ENCODE peak calls at places on chromosome 6, in four cellular contexts. O is heart left ventricle, E is astrocyte of the cerebellum, X is PC-3. H is an unnamed sample.

GRCh38 chr6:139364302-139364981 is 10.0 kb downstream of the CITED2 start:
- DNase-seq in O (no peak), E (peak), X (peak), H (peak)

GRCh38 chr6:20236344-20236743 is 24.1 kb upstream of the MBOAT1 start:
- DNase-seq in O (no peak), X (no peak), E (no peak), H (no peak)

GRCh38 chr6:54111341-54111740 is at the start of gene MLIP:
- DNase-seq in O (no peak), E (no peak), X (no peak), H (no peak)

GRCh38 chr6:117404548-117404947 is 21.2 kb downstream of the ROS1 start:
- DNase-seq in E (no peak), O (no peak), X (peak), H (peak)

GRCh38 chr6:135163440-135163738 is 17.7 kb upstream of the MYB start:
- DNase-seq in X (no peak), E (no peak), O (no peak), H (no peak)

GRCh38 chr6:99522531-99522930 is 7.3 kb upstream of the USP45 start:
- DNase-seq in O (no peak), E (no peak), X (no peak), H (peak)

GRCh38 chr6:20448828-20449227 is 47.1 kb downstream of the E2F3 start:
- DNase-seq in O (no peak), X (no peak), E (no peak), H (no peak)

GRCh38 chr6:66328181-66328580 is 621.2 kb upstream of the EYS start:
- DNase-seq in O (no peak), E (no peak), X (peak), H (no peak)

GRCh38 chr6:90216081-90216977 is 80.3 kb downstream of the BACH2 start:
- DNase-seq in O (peak), E (peak), X (no peak), H (no peak)

GRCh38 chr6:73394577-73395354 is at the start of gene DDX43:
- DNase-seq in E (no peak), O (peak), X (no peak), H (peak)

GRCh38 chr6:112010328-112010727 is 43.6 kb upstream of the CCN6 start:
- DNase-seq in O (no peak), E (no peak), X (no peak), H (no peak)

GRCh38 chr6:152167639-152168603 is 360.4 kb downstream of the ESR1 start:
- DNase-seq in O (no peak), X (no peak), E (no peak), H (peak)

GRCh38 chr6:41729624-41730023 is 5.8 kb downstream of the TFEB start:
- DNase-seq in O (no peak), E (no peak), X (no peak), H (no peak)

GRCh38 chr6:83637953-83638352 is 70.9 kb downstream of the SNAP91 start:
- DNase-seq in X (no peak), E (no peak), O (no peak), H (no peak)

GRCh38 chr6:3366596-3367413 is 90.0 kb downstream of the SLC22A23 start:
- DNase-seq in X (no peak), E (no peak), O (no peak), H (no peak)

GRCh38 chr6:28809947-28810654 is 113.7 kb downstream of the TRIM27 start:
- DNase-seq in O (no peak), E (no peak), X (no peak), H (no peak)
- H3K4me3 ChIP-seq in O (no peak), E (peak), X (no peak), H (no peak)

DNA sequence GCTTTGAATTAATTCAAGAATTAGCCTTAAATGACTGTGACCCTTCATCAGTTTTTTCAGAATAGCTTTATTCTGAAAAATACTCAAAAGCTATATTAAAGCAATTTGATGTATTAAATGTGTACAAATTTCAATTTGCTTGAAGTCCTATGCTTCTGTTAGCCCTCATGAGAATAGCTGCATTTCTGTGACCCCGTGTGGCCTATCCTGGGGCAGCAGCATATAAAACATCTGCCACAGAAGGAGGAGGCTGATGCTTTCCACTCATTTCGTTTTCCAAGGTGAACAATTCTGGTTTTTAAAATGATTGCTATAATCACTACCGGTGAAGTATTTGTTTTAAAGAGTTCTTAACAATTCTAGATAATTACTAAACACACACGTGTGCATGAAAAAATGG is 360.3 kb downstream of the BTBD9 start:
- DNase-seq in O (no peak), X (peak), E (no peak), H (peak)
- TF ChIP-seq CTCF in O (peak), X (peak), E (no peak), H (peak)

DNA sequence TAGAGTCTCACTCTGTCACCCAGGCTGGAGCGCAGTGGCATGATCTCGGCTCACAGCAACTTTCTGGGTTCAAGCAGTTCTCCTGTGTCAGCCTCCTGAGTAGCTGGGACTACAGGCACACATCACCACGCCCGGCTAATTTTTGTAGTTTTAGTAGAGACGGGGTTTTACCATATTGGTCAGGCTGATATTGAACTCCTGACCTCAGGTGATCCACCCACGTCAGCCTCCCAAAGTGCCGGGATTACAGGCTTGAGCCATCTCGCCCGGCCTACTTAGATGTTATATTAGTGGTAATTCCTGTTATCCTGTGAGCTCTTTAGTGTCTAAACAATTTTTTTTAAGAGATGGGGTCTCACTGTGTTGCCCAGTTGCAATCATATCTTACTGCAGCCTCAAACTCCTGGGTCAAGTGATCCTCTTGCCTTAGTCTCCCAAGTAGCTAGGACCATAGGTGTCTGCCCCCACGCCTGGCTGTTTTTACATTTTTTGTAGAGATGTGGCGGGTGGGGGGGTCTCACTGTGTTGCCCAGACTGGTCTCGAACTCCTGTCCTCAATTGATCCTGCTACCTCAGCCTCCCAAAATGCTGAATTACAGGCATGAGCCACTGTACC is 3.9 kb upstream of the C4A start:
- DNase-seq in E (no peak), O (no peak), X (no peak), H (no peak)
- H3K4me3 ChIP-seq in E (no peak), O (no peak), X (no peak), H (no peak)

GRCh38 chr6:31558631-31559500 is 11.5 kb downstream of the NFKBIL1 start:
- DNase-seq in O (peak), E (no peak), X (no peak), H (peak)

GRCh38 chr6:31560697-31561058 is 11.4 kb upstream of the LTA start:
- DNase-seq in O (no peak), E (no peak), X (no peak), H (no peak)

GRCh38 chr6:31559606-31559957 is 12.2 kb downstream of the NFKBIL1 start:
- DNase-seq in X (no peak), O (no peak), E (no peak), H (no peak)

GRCh38 chr6:31558318-31558625 is 10.9 kb downstream of the NFKBIL1 start:
- DNase-seq in E (no peak), O (no peak), X (no peak), H (no peak)

GRCh38 chr6:31559958-31560696 is 12.0 kb upstream of the LTA start:
- DNase-seq in O (peak), X (peak), E (no peak), H (peak)
- TF ChIP-seq CTCF in O (no peak), X (no peak), E (no peak), H (no peak)

GRCh38 chr6:5088780-5089179 is 3.6 kb downstream of the PPP1R3G start:
- DNase-seq in O (no peak), E (no peak), X (no peak), H (no peak)

GRCh38 chr6:5084787-5085637 is at the start of gene PPP1R3G:
- DNase-seq in O (peak), X (peak), E (no peak), H (peak)

GRCh38 chr6:5085638-5086293 is 625 bp downstream of the PPP1R3G start:
- DNase-seq in X (peak), E (no peak), O (peak), H (peak)

GRCh38 chr6:5086294-5086890 is 1.3 kb downstream of the PPP1R3G start:
- DNase-seq in E (no peak), O (no peak), X (no peak), H (no peak)

GRCh38 chr6:5087389-5087788 is 2.2 kb downstream of the PPP1R3G start:
- DNase-seq in O (peak), E (no peak), X (no peak), H (no peak)
- H3K4me3 ChIP-seq in O (no peak), E (no peak), X (no peak), H (no peak)

DNA sequence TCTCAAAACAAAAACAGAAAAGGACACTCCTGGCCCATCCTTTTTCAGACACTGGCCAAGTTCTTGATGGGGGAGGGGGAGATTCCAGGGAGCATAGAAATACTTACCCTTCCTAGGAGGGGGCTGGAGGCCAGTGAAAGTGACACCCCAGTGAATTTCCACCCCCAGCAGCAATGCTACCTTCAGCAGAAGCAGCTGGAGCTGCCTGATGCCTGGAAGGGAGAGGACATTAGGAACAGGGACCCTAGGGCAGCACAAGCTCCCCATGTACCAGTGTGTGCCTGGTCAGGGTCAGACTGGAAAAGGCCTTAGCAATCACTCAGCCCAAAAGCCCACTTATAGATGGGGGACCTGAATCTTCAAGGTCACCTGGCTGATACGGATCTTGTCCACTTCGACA is 2.4 kb downstream of the MICAL1 start:
- DNase-seq in E (no peak), X (no peak), O (no peak), H (no peak)
- TF ChIP-seq CTCF in E (no peak), X (no peak), O (no peak), H (no peak)

DNA sequence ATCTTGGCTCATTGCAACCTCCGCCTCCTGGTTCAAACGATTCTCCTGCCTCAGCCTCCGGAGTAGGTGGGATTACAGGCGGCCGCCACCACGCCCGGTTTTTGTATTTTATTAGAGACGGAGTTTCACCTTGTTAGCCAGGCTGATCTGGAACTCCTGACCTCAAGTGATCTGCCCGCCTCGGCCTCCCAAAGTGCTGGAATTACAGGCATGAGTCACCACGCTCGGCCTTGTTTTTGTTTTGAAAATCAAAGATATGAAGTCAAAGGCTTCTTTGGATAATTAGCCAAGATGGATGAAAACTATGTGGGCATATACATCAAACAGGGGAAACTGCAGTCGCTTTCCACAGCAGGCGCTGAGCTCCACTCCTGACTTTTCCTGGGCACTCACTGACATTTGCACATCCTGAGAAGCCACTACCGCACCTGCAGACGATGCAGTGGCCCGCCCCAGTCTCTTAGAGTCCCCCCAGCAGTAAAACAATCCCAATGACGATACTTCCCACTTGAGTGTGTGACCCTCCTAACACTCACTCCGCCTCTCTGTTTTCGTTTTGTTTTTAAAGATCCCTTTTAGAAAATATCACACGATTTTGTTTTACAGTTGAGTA is 44.1 kb downstream of the GJA1 start:
- DNase-seq in E (no peak), X (no peak), O (no peak), H (no peak)
- H3K4me3 ChIP-seq in E (no peak), X (no peak), O (no peak), H (no peak)

GRCh38 chr6:145115638-145116037 is 619.7 kb downstream of the EPM2A start:
- DNase-seq in X (no peak), E (no peak), O (no peak), H (no peak)

GRCh38 chr6:145112711-145113148 is 622.6 kb downstream of the EPM2A start:
- DNase-seq in O (no peak), X (no peak), E (no peak), H (peak)

GRCh38 chr6:145116591-145117178 is 618.6 kb downstream of the EPM2A start:
- DNase-seq in O (no peak), X (peak), E (no peak), H (no peak)

GRCh38 chr6:145119091-145119490 is 616.2 kb downstream of the EPM2A start:
- DNase-seq in E (no peak), X (no peak), O (no peak), H (no peak)

DNA sequence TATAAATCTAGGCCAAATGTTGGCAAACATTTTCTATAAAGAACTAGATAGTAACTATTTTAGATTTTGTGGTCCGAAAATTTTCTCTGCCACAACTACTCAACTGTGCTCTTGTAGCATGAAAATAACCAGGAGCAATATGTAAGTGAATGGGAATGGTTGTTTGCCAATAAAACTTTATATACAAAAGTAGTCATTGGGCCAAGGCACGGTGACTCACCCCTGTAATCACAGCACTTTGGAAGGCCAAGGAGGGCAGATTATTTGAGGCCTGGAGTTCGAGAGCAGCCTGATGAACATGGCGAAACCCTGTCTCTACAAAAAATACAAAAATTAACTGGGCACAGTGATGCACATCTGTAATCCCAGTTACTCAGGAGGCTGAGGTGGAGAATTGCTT is 617.1 kb downstream of the EPM2A start:
- DNase-seq in O (no peak), X (no peak), E (no peak), H (no peak)
- TF ChIP-seq CTCF in O (no peak), X (no peak), E (no peak), H (no peak)

DNA sequence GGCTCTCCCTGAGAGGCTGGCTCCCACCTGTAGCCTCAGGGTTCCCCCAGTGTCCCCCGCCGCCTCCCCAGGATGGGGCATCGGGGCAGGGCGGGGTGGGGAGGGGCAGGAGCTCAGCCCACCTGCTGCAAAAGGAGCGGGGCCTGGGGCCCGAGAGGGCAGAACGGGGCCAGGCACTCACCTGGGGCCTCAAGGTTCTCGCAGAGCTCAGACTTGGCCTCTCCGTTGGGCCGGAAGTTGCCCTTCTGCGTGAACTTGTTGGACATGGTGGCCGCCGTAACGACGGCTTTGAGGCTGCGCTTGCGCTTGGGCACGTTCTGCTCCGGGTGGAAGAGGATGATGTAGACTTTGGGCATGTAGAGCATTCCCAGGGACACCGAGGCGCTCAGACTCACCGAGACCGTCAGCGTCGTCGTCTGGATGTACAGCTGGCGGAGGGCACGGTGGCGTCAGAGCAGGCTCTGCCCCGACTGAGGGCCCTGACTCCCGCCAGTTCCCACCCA is 117.9 kb downstream of the GRM4 start:
- DNase-seq in E (no peak), X (no peak), O (no peak), H (no peak)
- H3K4me3 ChIP-seq in E (no peak), X (no peak), O (no peak), H (no peak)